ENCODE peak calls at places on chromosomes 4 and X, in nine cellular contexts. Z, A, C, J, Y, U, I, S and H are unnamed samples.
A peak's percentile ranks its signal among the peaks of the same experiment; 100 is the strongest.

GRCh38 chr4:57053508-57053907 is 56.7 kb downstream of the IGFBP7 start:
- DNase-seq in Z (peak; percentile 20), A (no peak), C (no peak), J (no peak), Y (no peak), U (no peak), I (no peak), S (no peak), H (peak; percentile 42)

GRCh38 chr4:111501946-111502345 is 643.3 kb upstream of the FAM241A start:
- DNase-seq in Z (no peak), A (no peak), C (no peak), J (no peak), Y (no peak), U (no peak), I (no peak), S (no peak), H (no peak)

GRCh38 chr4:22339491-22339890 is 176.4 kb downstream of the ADGRA3 start:
- DNase-seq in Z (no peak), A (no peak), C (no peak), J (peak; percentile 1), Y (no peak), U (no peak), I (no peak), S (no peak), H (no peak)

GRCh38 chr4:78648639-78649363 is 97.2 kb downstream of the ANXA3 start:
- DNase-seq in Z (no peak), A (no peak), C (no peak), J (no peak), Y (no peak), U (no peak), I (no peak), S (no peak), H (no peak)

GRCh38 chr4:1512738-1513660 is 106.8 kb upstream of the NKX1-1 start:
- DNase-seq in Z (peak; percentile 47), A (peak; percentile 31), C (no peak), J (no peak), Y (peak; percentile 51), U (no peak), I (no peak), S (no peak), H (peak; percentile 49)

GRCh38 chr4:183099537-183100297 is 660 bp downstream of the WWC2 start:
- DNase-seq in Z (peak; percentile 44), A (no peak), C (no peak), J (no peak), Y (peak; percentile 1), U (no peak), I (peak; percentile 18), S (no peak), H (peak; percentile 65)

GRCh38 chr4:22707390-22707789 is 14.7 kb downstream of the GBA3 start:
- DNase-seq in Z (no peak), A (no peak), C (no peak), J (no peak), Y (no peak), U (no peak), I (no peak), S (no peak), H (no peak)

GRCh38 chr4:148044889-148045352 is 313.0 kb downstream of the ARHGAP10 start:
- DNase-seq in Z (no peak), A (no peak), C (peak; percentile 43), J (no peak), Y (no peak), U (no peak), I (peak; percentile 46), S (no peak), H (no peak)

GRCh38 chr4:107951551-107951950 is 20.2 kb downstream of the CYP2U1 start:
- DNase-seq in Z (peak; percentile 22), A (no peak), C (no peak), J (no peak), Y (no peak), U (no peak), I (no peak), S (no peak), H (no peak)

GRCh38 chrX:37644381-37645305 is 40.9 kb upstream of the XK start:
- DNase-seq in Z (no peak), A (no peak), C (no peak), J (no peak), Y (no peak), U (no peak), I (no peak), S (no peak), H (no peak)

GRCh38 chrX:123909498-123909897 is 49.6 kb downstream of the XIAP start:
- DNase-seq in Z (no peak), A (no peak), C (no peak), J (no peak), Y (no peak), U (no peak), I (no peak), S (no peak), H (no peak)

GRCh38 chr4:4658051-4658450 is 116.2 kb upstream of the STX18 start:
- DNase-seq in Z (no peak), A (no peak), C (no peak), J (no peak), Y (no peak), U (no peak), I (no peak), S (no peak), H (no peak)

GRCh38 chrX:346034-346813 is 27.6 kb upstream of the GTPBP6 start:
- DNase-seq in Z (no peak), A (no peak), C (no peak), J (no peak), Y (no peak), U (no peak), I (no peak), S (no peak), H (no peak)

GRCh38 chrX:103779156-103779555 is 2.5 kb downstream of the PLP1 start:
- DNase-seq in Z (no peak), A (no peak), C (no peak), J (no peak), Y (no peak), U (peak; percentile 12), I (no peak), S (peak; percentile 4), H (no peak)

GRCh38 chrX:24243692-24244091 is 70.2 kb downstream of the SUPT20HL2 start:
- DNase-seq in Z (no peak), A (no peak), C (no peak), J (no peak), Y (no peak), U (no peak), I (no peak), S (no peak), H (no peak)

GRCh38 chr4:80017125-80017854 is 55.7 kb downstream of the ANTXR2 start:
- DNase-seq in Z (peak; percentile 71), A (no peak), C (peak; percentile 68), J (no peak), Y (no peak), U (no peak), I (no peak), S (no peak), H (no peak)

GRCh38 chr4:47876310-47876709 is 38.1 kb downstream of the NFXL1 start:
- DNase-seq in Z (no peak), A (no peak), C (no peak), J (no peak), Y (no peak), U (no peak), I (no peak), S (no peak), H (no peak)

GRCh38 chr4:41406051-41406516 is 131.9 kb upstream of the LIMCH1 start:
- DNase-seq in Z (no peak), A (no peak), C (no peak), J (no peak), Y (no peak), U (no peak), I (no peak), S (no peak), H (no peak)